ENCODE peak calls at places on chromosomes 2 and 18, in ten cellular contexts. X is prostate gland, Q is GM12891, T is upper lobe of left lung, S is GM12878, V is gastrocnemius medialis, G is HCT116, J is transverse colon, L is right lobe of liver, K is adrenal gland. N is an unnamed sample.

GRCh38 chr2:78993518-78994148 is 31.9 kb upstream of the REG3G start:
- DNase-seq in J (no peak), K (no peak), X (no peak), S (no peak), L (no peak), Q (no peak), V (no peak), T (peak), G (no peak), N (no peak)

GRCh38 chr2:199861116-199861774 is 10.3 kb upstream of the FTCDNL1 start:
- DNase-seq in T (no peak), S (no peak), V (no peak), X (no peak), G (peak), Q (no peak), L (no peak), J (no peak), K (no peak), N (peak)

GRCh38 chr2:226334981-226335720 is 464.5 kb downstream of the IRS1 start:
- DNase-seq in S (no peak), V (no peak), Q (no peak), G (peak), T (no peak), L (no peak), J (no peak), K (no peak), X (no peak), N (no peak)

GRCh38 chr2:48114256-48114655 is 208.0 kb upstream of the FBXO11 start:
- DNase-seq in G (peak), V (no peak), Q (no peak), S (no peak), L (no peak), J (peak), T (no peak), K (no peak), X (no peak), N (peak)

GRCh38 chr2:65252640-65253039 is 25.0 kb downstream of the ACTR2 start:
- DNase-seq in X (no peak), G (no peak), T (no peak), J (no peak), Q (no peak), V (no peak), S (no peak), K (no peak), L (no peak), N (no peak)

GRCh38 chr2:69242651-69243051 is 144.4 kb downstream of the GFPT1 start:
- DNase-seq in L (no peak), G (no peak), X (no peak), J (no peak), K (no peak), Q (no peak), V (no peak), S (no peak), T (no peak), N (no peak)

GRCh38 chr2:148876190-148876588 is 1.2 kb downstream of the KIF5C start:
- DNase-seq in Q (no peak), X (no peak), J (no peak), G (no peak), V (no peak), L (no peak), S (no peak), T (peak), K (peak), N (no peak)

GRCh38 chr2:43100883-43101662 is 125.3 kb downstream of the ZFP36L2 start:
- DNase-seq in X (no peak), V (peak), Q (no peak), L (no peak), J (no peak), S (no peak), G (no peak), K (no peak), T (peak), N (no peak)

GRCh38 chr2:219025637-219026585 is 15.4 kb downstream of the CFAP65 start:
- DNase-seq in V (no peak), G (no peak), T (no peak), L (no peak), S (no peak), K (no peak), J (no peak), X (no peak), Q (no peak), N (no peak)

GRCh38 chr2:158539176-158539895 is 82.6 kb downstream of the PKP4 start:
- DNase-seq in Q (no peak), S (no peak), V (no peak), J (no peak), K (no peak), G (peak), T (no peak), X (peak), L (no peak), N (peak)

GRCh38 chr2:9407363-9407811 is 15.9 kb downstream of the ITGB1BP1 start:
- DNase-seq in X (no peak), V (no peak), T (no peak), J (no peak), Q (no peak), K (peak), S (no peak), L (no peak), G (no peak), N (no peak)

GRCh38 chr2:241062342-241063092 is 39.6 kb downstream of the MTERF4 start:
- DNase-seq in Q (no peak), J (no peak), X (no peak), S (no peak), G (no peak), L (no peak), V (no peak), K (peak), T (peak), N (no peak)

GRCh38 chr18:2894841-2895370 is 48.1 kb downstream of the EMILIN2 start:
- DNase-seq in X (no peak), K (no peak), L (no peak), J (no peak), S (no peak), V (no peak), T (no peak), G (no peak), Q (no peak), N (no peak)

GRCh38 chr2:204665244-204665643 is 120.0 kb downstream of the PARD3B start:
- DNase-seq in X (no peak), T (no peak), Q (no peak), G (no peak), L (no peak), K (no peak), J (no peak), S (no peak), V (no peak), N (no peak)

GRCh38 chr2:10956006-10956790 is 44.5 kb downstream of the KCNF1 start:
- DNase-seq in V (no peak), T (no peak), L (no peak), G (no peak), J (no peak), K (no peak), X (no peak), S (no peak), Q (no peak), N (no peak)

GRCh38 chr2:157413342-157414035 is 30.4 kb downstream of the CYTIP start:
- DNase-seq in S (peak), G (no peak), J (no peak), K (no peak), V (no peak), X (no peak), Q (no peak), L (no peak), T (no peak), N (no peak)

GRCh38 chr2:204033601-204034495 is 97.3 kb downstream of the ICOS start:
- DNase-seq in Q (no peak), T (no peak), V (no peak), J (no peak), X (no peak), L (no peak), K (no peak), S (no peak), G (no peak), N (no peak)

GRCh38 chr2:235378261-235378660 is 115.6 kb upstream of the AGAP1 start:
- DNase-seq in T (no peak), J (peak), K (no peak), Q (no peak), L (no peak), V (no peak), S (no peak), X (peak), G (no peak), N (no peak)

GRCh38 chr2:162344617-162344950 is 652 bp downstream of the GCA start:
- DNase-seq in J (peak), L (no peak), G (no peak), T (no peak), S (no peak), K (no peak), Q (no peak), X (no peak), V (no peak), N (no peak)

GRCh38 chr18:21998531-21998930 is 170.9 kb upstream of the GATA6 start:
- DNase-seq in G (no peak), J (no peak), V (no peak), K (no peak), S (no peak), L (no peak), T (no peak), X (no peak), Q (no peak), N (no peak)

GRCh38 chr2:79982445-79982844 is 322.1 kb downstream of the LRRTM1 start:
- DNase-seq in J (peak), G (no peak), L (no peak), X (no peak), Q (no peak), K (no peak), T (no peak), S (no peak), V (no peak), N (no peak)

GRCh38 chr2:240139011-240139441 is 1.4 kb downstream of the OTOS start:
- DNase-seq in S (no peak), V (peak), T (no peak), G (no peak), L (no peak), Q (no peak), X (no peak), J (no peak), K (peak), N (no peak)

GRCh38 chr2:27581417-27582128 is 1.3 kb upstream of the ZNF512 start:
- DNase-seq in G (no peak), L (no peak), S (no peak), V (no peak), X (no peak), T (no peak), K (no peak), J (no peak), Q (no peak), N (no peak)

GRCh38 chr2:196421880-196422279 is 217.6 kb upstream of the CCDC150 start:
- DNase-seq in S (no peak), G (no peak), T (no peak), Q (no peak), L (no peak), J (no peak), V (no peak), K (no peak), X (no peak), N (no peak)

GRCh38 chr2:10883880-10884529 is 27.7 kb upstream of the KCNF1 start:
- DNase-seq in L (no peak), J (no peak), V (no peak), X (no peak), T (no peak), K (no peak), Q (no peak), G (no peak), S (no peak), N (no peak)

GRCh38 chr18:59416818-59417217 is 57.8 kb upstream of the LMAN1 start:
- DNase-seq in J (no peak), T (no peak), K (no peak), L (no peak), X (no peak), G (no peak), V (no peak), S (no peak), Q (no peak), N (no peak)

GRCh38 chr2:206084468-206084869 is 1.5 kb downstream of the INO80D start:
- DNase-seq in S (no peak), L (peak), X (peak), T (no peak), K (peak), Q (no peak), G (peak), J (peak), V (peak), N (peak)

GRCh38 chr2:65746919-65747678 is 314.7 kb upstream of the SPRED2 start:
- DNase-seq in X (no peak), J (no peak), S (no peak), G (no peak), Q (no peak), K (no peak), L (no peak), T (no peak), V (no peak), N (no peak)

GRCh38 chr2:49286045-49286444 is 131.7 kb upstream of the FSHR start:
- DNase-seq in V (no peak), J (no peak), X (no peak), T (no peak), K (no peak), Q (no peak), S (no peak), L (no peak), G (no peak), N (no peak)

GRCh38 chr18:27921904-27922541 is 254.9 kb downstream of the CDH2 start:
- DNase-seq in G (peak), V (no peak), Q (no peak), K (no peak), S (no peak), T (no peak), L (no peak), J (no peak), X (no peak), N (no peak)

GRCh38 chr18:55100817-55101457 is 141.7 kb upstream of the CCDC68 start:
- DNase-seq in K (no peak), X (no peak), G (peak), L (no peak), J (no peak), S (no peak), T (no peak), V (no peak), Q (no peak), N (no peak)

DNA sequence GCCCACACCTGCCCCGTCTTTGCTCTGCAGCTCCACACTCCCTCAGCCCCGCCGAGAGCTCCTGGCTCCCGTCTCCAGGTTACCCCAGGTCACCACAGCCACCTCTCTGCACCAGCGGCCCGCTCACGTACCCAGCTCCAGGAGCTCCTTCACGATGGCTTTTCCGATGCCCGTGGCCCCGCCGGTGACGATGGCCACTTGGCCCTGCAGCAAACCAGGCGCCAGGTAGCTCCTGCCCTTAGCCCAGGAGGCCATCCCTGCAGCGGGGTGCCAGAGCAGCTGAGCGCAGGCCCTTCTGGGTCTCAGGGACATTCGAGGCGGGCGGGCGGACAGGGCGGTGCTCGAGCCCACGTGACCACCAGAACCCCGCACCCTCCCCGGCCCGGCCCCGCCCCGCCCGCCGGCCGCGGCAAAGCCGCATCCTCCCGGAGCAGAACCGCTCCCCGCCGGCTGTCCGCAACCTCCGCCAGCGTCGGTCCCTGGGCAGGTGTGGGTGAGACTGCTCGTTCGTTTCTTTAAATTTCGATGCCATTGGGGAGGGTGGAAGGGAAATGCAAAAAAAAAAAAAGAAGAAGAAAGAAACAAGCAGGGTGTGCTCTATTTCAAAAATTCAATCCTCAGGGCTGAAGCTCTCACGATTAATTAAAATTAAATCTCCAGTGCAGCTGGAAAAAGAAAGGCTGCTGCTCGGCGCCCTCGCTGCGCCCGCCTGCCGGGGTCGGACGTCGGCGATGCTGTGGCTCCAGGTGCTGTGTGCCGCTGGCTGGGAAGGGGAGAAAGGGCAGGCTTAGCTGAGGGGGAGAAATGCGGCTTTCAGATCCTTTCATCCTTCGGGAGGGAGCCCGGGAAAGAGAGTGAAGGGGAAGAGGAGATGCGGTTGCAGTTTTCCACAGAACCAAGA is at the start of the genes PECR and TMEM169:
- DNase-seq in V (peak), L (peak), S (no peak), J (peak), T (peak), X (peak), G (peak), K (peak), Q (peak), N (peak)
- TF ChIP-seq POLR2A in V (no peak), L (peak), S (peak), J (peak), T (no peak), X (peak), G (peak), K (no peak), Q (peak), N (peak)

GRCh38 chr2:166133653-166134052 is 5.8 kb upstream of the SCN1A start:
- DNase-seq in T (no peak), X (no peak), V (no peak), K (no peak), L (no peak), J (no peak), G (no peak), Q (no peak), S (no peak), N (no peak)

GRCh38 chr2:166137331-166137730 is 9.5 kb upstream of the SCN1A start:
- DNase-seq in L (no peak), T (no peak), K (no peak), S (no peak), G (no peak), J (no peak), Q (no peak), V (no peak), X (no peak), N (no peak)

GRCh38 chr2:166135849-166136258 is 8.0 kb upstream of the SCN1A start:
- DNase-seq in J (no peak), Q (no peak), L (no peak), T (no peak), K (no peak), X (no peak), G (no peak), V (no peak), S (no peak), N (no peak)

GRCh38 chr2:166135152-166135848 is 7.5 kb upstream of the SCN1A start:
- DNase-seq in J (no peak), S (no peak), Q (no peak), T (no peak), L (no peak), K (no peak), V (no peak), X (no peak), G (no peak), N (no peak)

DNA sequence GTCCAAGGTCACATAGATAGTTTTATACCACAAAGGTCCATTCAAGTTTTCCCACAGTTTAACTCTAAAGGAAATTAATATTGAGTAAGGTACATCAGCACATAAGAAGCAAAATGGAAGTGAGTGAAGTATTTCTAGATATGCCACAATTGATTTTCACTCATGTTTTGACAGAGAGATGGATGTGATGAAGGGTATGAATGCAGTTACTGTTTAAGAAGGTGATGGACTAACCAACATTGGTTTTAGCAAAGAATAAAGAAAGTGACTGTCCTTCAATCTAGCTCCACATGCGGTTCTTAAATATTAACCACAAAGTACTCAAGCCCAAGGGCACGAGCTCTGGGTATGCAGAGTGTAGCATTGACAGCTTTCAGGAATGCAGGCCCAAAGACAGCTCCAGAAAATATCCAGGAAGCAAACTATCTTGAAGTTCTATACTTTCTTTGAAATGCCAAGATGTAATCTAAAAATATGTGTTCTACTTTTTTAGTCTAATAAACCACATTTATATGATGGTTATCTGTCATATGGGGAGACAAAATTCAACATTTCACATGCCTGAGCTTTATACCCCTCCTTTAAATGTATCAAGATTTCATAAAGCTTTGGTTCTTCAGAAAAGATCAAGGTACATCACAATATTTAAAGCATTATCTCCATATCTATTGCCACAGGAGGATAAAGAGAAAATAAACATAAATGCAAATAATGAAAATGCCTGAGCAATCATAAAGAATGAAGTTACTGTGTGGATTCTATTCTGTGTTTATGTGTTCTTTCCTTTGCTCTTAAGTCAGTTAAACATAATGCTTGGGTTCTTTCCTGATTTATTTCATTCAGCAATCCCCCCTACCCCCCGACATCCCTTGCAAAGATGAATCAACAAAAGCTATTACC is 6.7 kb upstream of the SCN1A start:
- DNase-seq in J (no peak), Q (no peak), K (no peak), L (no peak), S (no peak), T (no peak), G (no peak), V (no peak), X (no peak), N (no peak)
- TF ChIP-seq POLR2A in J (no peak), Q (no peak), K (no peak), L (no peak), S (no peak), T (no peak), G (no peak), V (no peak), X (no peak), N (no peak)

DNA sequence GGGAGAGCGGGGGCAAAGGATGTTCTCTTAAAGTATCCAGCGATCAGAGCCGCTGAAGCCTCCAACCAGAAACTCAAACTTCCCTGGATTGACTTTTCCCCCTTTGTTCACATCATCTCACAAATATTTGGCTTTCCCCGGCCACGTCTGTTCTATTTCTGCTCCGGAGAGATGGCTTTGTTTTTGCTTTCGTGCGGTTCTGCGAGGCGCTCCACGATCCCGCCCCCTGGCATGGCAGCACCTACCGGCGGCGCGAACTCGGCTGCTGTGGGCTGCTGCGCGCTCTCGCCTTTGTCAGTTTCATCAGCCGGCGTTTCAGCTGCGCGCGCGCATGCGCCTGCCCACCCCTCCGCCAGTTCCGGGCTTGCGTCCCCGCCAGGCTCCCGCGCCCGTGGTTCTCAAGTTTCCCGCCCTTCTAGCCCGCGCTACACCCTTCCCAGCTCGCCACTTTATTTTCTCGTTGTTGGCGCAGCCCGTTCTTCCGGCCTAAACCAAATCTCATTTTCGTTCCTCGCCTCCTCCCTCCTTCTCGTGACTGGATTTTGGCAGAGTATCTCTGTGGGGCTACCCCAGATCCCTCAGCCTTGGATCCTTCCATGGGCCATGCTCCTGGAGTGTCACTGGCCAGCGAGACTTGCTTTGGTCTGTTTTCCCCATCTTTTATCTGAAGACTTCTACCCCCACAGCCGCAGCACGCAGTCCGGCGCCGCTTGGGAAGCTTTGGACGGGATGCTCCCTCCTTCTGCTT is 98.0 kb downstream of the INSIG2 start:
- DNase-seq in L (peak), J (peak), T (peak), K (peak), V (peak), Q (peak), S (peak), G (peak), X (peak), N (peak)
- TF ChIP-seq POLR2A in L (peak), J (peak), T (no peak), K (peak), V (peak), Q (peak), S (peak), G (no peak), X (peak), N (peak)

GRCh38 chr2:231706731-231707624 is 1.3 kb upstream of the PTMA start:
- DNase-seq in L (peak), T (peak), X (peak), G (peak), K (peak), J (peak), S (peak), Q (peak), V (peak), N (peak)

GRCh38 chr2:231708050-231708772 is at the start of gene PTMA:
- DNase-seq in K (peak), G (peak), V (peak), X (peak), Q (peak), J (peak), T (peak), S (peak), L (peak), N (peak)

GRCh38 chr2:231709636-231709980 is 1.3 kb downstream of the PTMA start:
- DNase-seq in S (no peak), L (peak), X (peak), G (no peak), T (no peak), K (peak), V (peak), J (peak), Q (no peak), N (peak)

GRCh38 chr2:231708773-231709635 is 679 bp downstream of the PTMA start:
- DNase-seq in S (no peak), J (peak), V (peak), X (peak), L (peak), G (no peak), Q (no peak), T (peak), K (peak), N (peak)

GRCh38 chr2:231707625-231708049 is 688 bp upstream of the PTMA start:
- DNase-seq in V (no peak), Q (no peak), X (peak), L (no peak), S (no peak), K (peak), T (no peak), J (no peak), G (peak), N (peak)
- TF ChIP-seq POLR2A in V (no peak), Q (no peak), X (peak), L (peak), S (no peak), K (peak), T (peak), J (peak), G (peak), N (no peak)

N was measured in erythroblast.